ENCODE peak calls at places on chromosome 2, in ten cellular contexts. N, O, L, K, P, H, S, W, U and F are unnamed samples.
A peak's percentile ranks its signal among the peaks of the same experiment; 100 is the strongest.

GRCh38 chr2:10877691-10878111 is 34.0 kb upstream of the KCNF1 start:
- DNase-seq in H (no peak), P (no peak), S (peak; percentile 37), O (no peak), N (no peak), W (no peak), K (no peak), L (no peak), U (peak; percentile 23), F (peak; percentile 46)

GRCh38 chr2:174198846-174199564 is 49.3 kb downstream of the OLA1 start:
- DNase-seq in S (peak; percentile 34), U (no peak), H (no peak), L (peak; percentile 36), N (no peak), O (no peak), K (no peak), W (no peak), P (no peak), F (no peak)

GRCh38 chr2:227884511-227884947 is 13.1 kb downstream of the DAW1 start:
- DNase-seq in H (peak; percentile 71), U (peak; percentile 42), S (peak; percentile 72), L (peak; percentile 50), O (peak; percentile 48), W (peak; percentile 51), K (peak; percentile 86), P (peak; percentile 82), N (no peak), F (peak; percentile 80)

GRCh38 chr2:172906401-172906811 is 169.2 kb upstream of the MAP3K20 start:
- DNase-seq in O (no peak), U (no peak), W (no peak), S (no peak), H (no peak), N (no peak), K (no peak), P (no peak), L (no peak), F (no peak)

GRCh38 chr2:23595601-23596251 is 210.7 kb downstream of the KLHL29 start:
- DNase-seq in P (peak; percentile 76), L (peak; percentile 80), U (no peak), H (peak; percentile 54), S (peak; percentile 13), W (no peak), N (no peak), O (no peak), K (peak; percentile 83), F (no peak)

GRCh38 chr2:122255924-122256323 is 500.5 kb downstream of the TSN start:
- DNase-seq in K (no peak), S (no peak), N (no peak), W (no peak), O (no peak), P (no peak), H (no peak), L (no peak), U (no peak), F (peak; percentile 81)

GRCh38 chr2:154425999-154426398 is 272.5 kb upstream of the KCNJ3 start:
- DNase-seq in H (no peak), K (no peak), U (no peak), L (no peak), S (no peak), P (no peak), O (no peak), W (no peak), N (peak; percentile 12), F (peak; percentile 58)

GRCh38 chr2:12657560-12657959 is 59.2 kb upstream of the TRIB2 start:
- DNase-seq in O (no peak), S (no peak), L (no peak), H (no peak), P (no peak), U (no peak), W (no peak), K (no peak), N (no peak), F (no peak)

GRCh38 chr2:196225213-196225612 is 53.8 kb upstream of the STK17B start:
- DNase-seq in S (peak; percentile 50), O (no peak), L (peak; percentile 77), H (no peak), P (no peak), U (no peak), K (no peak), N (no peak), W (no peak), F (no peak)

GRCh38 chr2:120874876-120875275 is 139.2 kb downstream of the GLI2 start:
- DNase-seq in U (no peak), W (no peak), L (no peak), K (peak; percentile 62), N (no peak), S (no peak), H (no peak), O (no peak), P (no peak), F (no peak)

GRCh38 chr2:43184339-43184895 is 42.0 kb downstream of the ZFP36L2 start:
- DNase-seq in H (no peak), N (no peak), L (peak; percentile 94), U (peak; percentile 98), S (peak; percentile 78), W (no peak), P (no peak), O (peak; percentile 43), K (no peak), F (no peak)

GRCh38 chr2:158748925-158749590 is 46.1 kb upstream of the DAPL1 start:
- DNase-seq in N (no peak), S (no peak), O (no peak), P (no peak), L (no peak), U (no peak), H (no peak), K (no peak), W (no peak), F (no peak)

DNA sequence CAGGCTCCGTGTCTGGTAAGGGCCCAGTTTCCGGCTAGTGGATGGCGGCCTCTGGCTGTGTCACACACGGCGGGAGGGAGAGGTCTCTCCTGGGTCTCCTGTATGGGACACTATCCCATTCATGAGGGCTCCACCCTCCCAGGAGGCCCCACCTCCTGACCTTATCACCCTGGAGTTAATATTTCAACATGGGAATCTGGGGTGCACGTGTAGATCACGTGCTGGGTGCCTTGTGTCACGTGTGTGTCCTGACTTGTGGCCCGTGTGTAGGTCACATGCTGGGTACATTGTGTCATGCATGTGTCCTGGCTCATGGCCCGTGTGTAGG is 9.9 kb downstream of the NEU4 start:
- DNase-seq in P (no peak), H (no peak), W (no peak), L (no peak), K (no peak), S (no peak), O (no peak), U (no peak), N (no peak), F (no peak)
- H3K4me1 ChIP-seq in P (peaks cover 9% of the 10 kb centered on the region), H (peaks cover 2% of the 10 kb centered on the region), W (peaks cover 5% of the 10 kb centered on the region), L (no peaks in the 10 kb centered on the region), K (no peaks in the 10 kb centered on the region), S (no peaks in the 10 kb centered on the region), O (no peaks in the 10 kb centered on the region), U (no peaks in the 10 kb centered on the region), N (no peaks in the 10 kb centered on the region), F (peaks cover 56% of the 10 kb centered on the region)

DNA sequence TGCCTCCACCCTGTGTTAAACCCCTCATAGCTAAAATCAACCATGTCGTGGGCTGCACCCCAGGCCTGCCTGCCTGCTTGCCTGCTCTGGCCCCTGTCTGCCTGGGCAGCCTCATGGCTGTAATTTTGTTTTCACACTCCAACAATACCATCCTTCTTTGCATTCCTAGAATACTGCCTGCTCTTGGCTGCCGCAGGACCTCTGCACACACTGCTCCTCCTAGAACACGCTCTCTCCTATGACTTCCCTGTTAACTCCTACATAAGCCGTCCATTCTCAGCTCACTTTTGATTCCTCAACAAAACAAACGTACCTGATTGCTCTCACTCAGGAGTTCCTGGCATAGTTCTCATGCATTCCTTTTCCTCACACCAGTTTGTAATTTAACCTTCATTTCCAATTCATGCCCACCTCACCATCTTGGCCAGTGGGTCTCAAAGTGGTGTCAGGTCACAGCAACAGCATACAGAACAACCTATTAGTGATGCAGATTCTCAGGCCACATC is 2.5 kb downstream of the UXS1 start:
- DNase-seq in O (no peak), U (no peak), P (no peak), H (no peak), N (no peak), W (no peak), S (no peak), L (no peak), K (no peak), F (no peak)
- H3K4me3 ChIP-seq in O (no peak overlapping the region), U (no peak overlapping the region), P (no peak overlapping the region), H (no peak overlapping the region), N (no peak overlapping the region), W (no peak overlapping the region), S (no peak overlapping the region), L (no peak overlapping the region), K (no peak overlapping the region), F (no peak overlapping the region)

GRCh38 chr2:182360012-182360662 is 66.7 kb downstream of the PDE1A start:
- DNase-seq in W (no peak), K (peak; percentile 78), U (no peak), H (no peak), O (no peak), S (peak; percentile 79), L (peak; percentile 62), N (peak; percentile 89), P (no peak), F (peak; percentile 87)
- H3K27ac ChIP-seq in W (no peak overlapping the region), K (no peak overlapping the region), U (no peak overlapping the region), H (no peak overlapping the region), O (peak overlapping the region; percentile 78), S (peak overlapping the region; percentile 75), L (no peak overlapping the region), N (peak overlapping the region; percentile 73), P (no peak overlapping the region), F (peak overlapping the region; percentile 52)

GRCh38 chr2:108565778-108566375 is 31.6 kb downstream of the LIMS1 start:
- DNase-seq in O (no peak), W (peak; percentile 3), N (no peak), P (no peak), H (no peak), K (no peak), L (no peak), U (no peak), S (no peak), F (no peak)

GRCh38 chr2:108562274-108562673 is 28.0 kb downstream of the LIMS1 start:
- DNase-seq in S (no peak), O (no peak), U (no peak), N (no peak), K (no peak), P (no peak), W (no peak), L (no peak), H (no peak), F (no peak)

GRCh38 chr2:108560895-108561530 is 26.7 kb downstream of the LIMS1 start:
- DNase-seq in N (no peak), W (no peak), O (no peak), K (no peak), S (no peak), P (no peak), H (no peak), L (no peak), U (no peak), F (no peak)

GRCh38 chr2:108560241-108560811 is 26.1 kb downstream of the LIMS1 start:
- DNase-seq in S (no peak), W (no peak), K (no peak), L (no peak), N (no peak), P (peak; percentile 39), O (no peak), U (no peak), H (no peak), F (no peak)

DNA sequence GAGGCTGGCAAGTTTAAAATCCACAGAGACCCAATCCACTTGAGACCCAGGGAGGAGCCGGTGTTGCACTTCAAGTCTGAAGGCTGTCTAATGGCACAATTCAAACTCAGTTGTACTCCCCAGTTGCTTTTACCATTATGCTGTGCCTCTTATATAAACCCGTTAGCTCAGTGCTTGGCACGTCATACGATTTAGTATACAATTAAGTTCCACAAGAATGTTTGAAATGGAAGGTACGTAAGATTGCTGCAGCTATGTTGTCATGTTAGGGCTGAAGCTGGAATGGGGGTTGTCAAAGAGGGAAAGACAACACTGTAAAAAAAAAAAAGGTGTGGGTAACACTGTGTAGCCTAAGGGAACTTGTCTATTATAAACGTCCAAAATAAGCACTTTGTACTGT is 30.2 kb downstream of the LIMS1 start:
- DNase-seq in L (no peak), P (no peak), N (no peak), H (no peak), W (no peak), S (no peak), O (no peak), K (no peak), U (no peak), F (no peak)
- H3K4me1 ChIP-seq in L (no peaks in the 10 kb centered on the region), P (peaks cover 17% of the 10 kb centered on the region), N (no peaks in the 10 kb centered on the region), H (peaks cover 10% of the 10 kb centered on the region), W (no peaks in the 10 kb centered on the region), S (peaks cover 5% of the 10 kb centered on the region), O (peaks cover 3% of the 10 kb centered on the region), K (peaks cover 3% of the 10 kb centered on the region), U (no peaks in the 10 kb centered on the region), F (peaks cover 24% of the 10 kb centered on the region)